ENCODE peak calls at places on chromosomes 5 and 9, in four cellular contexts. Q is naive thymus-derived CD4-positive, alpha-beta T cell; Y is upper lobe of left lung; C is ascending aorta. X is an unnamed sample.

GRCh38 chr9:91720746-91721705 is 229.0 kb downstream of the ROR2 start:
- DNase-seq in Q (no peak), Y (no peak), C (peak; percentile 18), X (peak; percentile 37)

GRCh38 chr9:119071636-119072035 is 297.6 kb downstream of the BRINP1 start:
- DNase-seq in Q (no peak), Y (no peak), C (no peak), X (no peak)

GRCh38 chr5:102418531-102418930 is 80.3 kb downstream of the SLCO6A1 start:
- DNase-seq in Q (no peak), Y (no peak), C (no peak), X (no peak)

GRCh38 chr5:140043508-140043872 is 391 bp upstream of the NRG2 start:
- DNase-seq in Q (no peak), Y (no peak), C (no peak), X (no peak)

GRCh38 chr5:395156-395920 is 47.6 kb upstream of the EXOC3 start:
- DNase-seq in Q (no peak), Y (peak; percentile 73), C (no peak), X (peak; percentile 88)

GRCh38 chr9:120711354-120711753 is 2.9 kb downstream of the MEGF9 start:
- DNase-seq in Q (no peak), Y (no peak), C (no peak), X (no peak)

GRCh38 chr5:103305829-103306228 is 47.3 kb downstream of the MACIR start:
- DNase-seq in Q (no peak), Y (no peak), C (no peak), X (no peak)

GRCh38 chr5:148998174-148998797 is 64.6 kb downstream of the SH3TC2 start:
- DNase-seq in Q (peak; percentile 23), Y (no peak), C (no peak), X (peak; percentile 71)

GRCh38 chr9:136484153-136485048 is 1.6 kb upstream of the SEC16A start:
- DNase-seq in Q (peak; percentile 25), Y (peak; percentile 89), C (no peak), X (no peak)

GRCh38 chr9:26750126-26750525 is 142.5 kb downstream of the CAAP1 start:
- DNase-seq in Q (no peak), Y (no peak), C (no peak), X (no peak)

GRCh38 chr5:41517909-41518308 is 7.5 kb upstream of the PLCXD3 start:
- DNase-seq in Q (no peak), Y (no peak), C (no peak), X (peak; percentile 27)

GRCh38 chr5:167304834-167305469 is 986.5 kb upstream of the WWC1 start:
- DNase-seq in Q (no peak), Y (no peak), C (no peak), X (no peak)

DNA sequence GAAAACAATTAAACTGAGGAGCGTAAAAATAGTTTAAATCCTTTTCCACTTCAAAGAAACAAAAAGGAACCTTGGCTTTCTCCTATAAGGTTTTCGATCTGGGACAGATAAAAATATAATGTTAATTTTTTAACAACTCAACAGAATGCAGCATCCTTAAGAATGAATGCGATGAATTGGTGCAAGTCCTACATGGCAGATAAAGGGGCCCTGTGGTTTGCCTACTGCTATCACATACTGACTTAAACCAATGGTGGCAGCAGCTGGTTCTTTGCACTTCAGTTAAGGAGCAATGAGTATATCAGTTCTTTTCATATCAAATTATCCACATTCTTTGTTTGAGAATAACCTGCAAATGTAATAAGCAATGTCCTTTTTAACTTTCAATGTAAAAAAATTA is 12.4 kb upstream of the TYRP1 start:
- DNase-seq in Q (no peak), Y (no peak), C (no peak), X (no peak)
- H3K4me3 ChIP-seq in Q (no peak overlapping the region), Y (no peak overlapping the region), C (no peak overlapping the region), X (no peak overlapping the region)

DNA sequence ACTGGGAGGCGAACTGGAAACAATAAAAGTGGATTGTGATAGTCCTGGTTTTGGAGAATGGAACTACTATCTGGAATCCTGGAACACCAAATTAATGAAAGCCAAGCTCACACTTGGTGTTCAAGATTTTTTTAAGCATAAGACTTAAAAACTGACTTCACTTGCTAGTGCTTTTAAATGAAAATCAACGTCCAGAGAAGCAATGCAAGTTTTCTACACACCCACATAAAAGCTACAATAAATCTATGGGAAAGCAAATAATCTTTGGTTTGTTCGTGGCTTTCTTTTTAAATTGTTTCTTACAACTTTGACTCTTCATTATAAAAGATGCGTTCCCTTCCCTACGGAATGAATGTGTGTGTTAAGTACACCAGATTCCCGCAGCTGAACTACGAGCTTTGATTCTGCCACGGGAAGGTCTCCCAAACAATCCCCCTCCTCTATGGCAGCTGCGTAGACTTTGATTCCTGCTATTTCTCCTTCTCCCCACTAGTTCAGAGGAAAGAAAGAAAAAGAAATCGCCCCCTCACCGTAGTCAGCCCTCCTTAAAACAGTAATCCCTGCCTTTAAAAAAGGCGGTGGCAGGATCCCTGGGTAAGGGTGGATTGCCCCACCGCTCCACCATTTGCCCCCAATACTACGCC is 1057.2 kb upstream of the DMAC1 start:
- DNase-seq in Q (no peak), Y (no peak), C (no peak), X (no peak)
- H3K4me3 ChIP-seq in Q (no peak overlapping the region), Y (peak overlapping the region; percentile 42), C (peak overlapping the region; percentile 77), X (peak overlapping the region; percentile 53)

GRCh38 chr5:118459490-118459889 is 528.9 kb downstream of the DTWD2 start:
- DNase-seq in Q (no peak), Y (no peak), C (no peak), X (no peak)
- H3K4me3 ChIP-seq in Q (no peak overlapping the region), Y (no peak overlapping the region), C (no peak overlapping the region), X (no peak overlapping the region)

GRCh38 chr5:109779036-109779735 is 89.5 kb downstream of the MAN2A1 start:
- DNase-seq in Q (no peak), Y (no peak), C (no peak), X (peak; percentile 35)
- H3K4me3 ChIP-seq in Q (no peak overlapping the region), Y (no peak overlapping the region), C (no peak overlapping the region), X (no peak overlapping the region)

GRCh38 chr9:134344068-134344820 is 18.0 kb downstream of the RXRA start:
- DNase-seq in Q (no peak), Y (no peak), C (no peak), X (no peak)
- H3K4me3 ChIP-seq in Q (no peak overlapping the region), Y (no peak overlapping the region), C (no peak overlapping the region), X (no peak overlapping the region)

GRCh38 chr9:5825896-5826622 is 6.9 kb downstream of the ERMP1 start:
- DNase-seq in Q (no peak), Y (no peak), C (no peak), X (no peak)
- H3K4me3 ChIP-seq in Q (no peak overlapping the region), Y (no peak overlapping the region), C (no peak overlapping the region), X (no peak overlapping the region)

GRCh38 chr5:126674145-126674544 is 73.4 kb downstream of the PHAX start:
- DNase-seq in Q (no peak), Y (no peak), C (no peak), X (no peak)

GRCh38 chr5:126677101-126677500 is 76.4 kb downstream of the PHAX start:
- DNase-seq in Q (no peak), Y (no peak), C (no peak), X (no peak)

GRCh38 chr5:126675338-126675737 is 74.6 kb downstream of the PHAX start:
- DNase-seq in Q (no peak), Y (no peak), C (no peak), X (no peak)

GRCh38 chr5:126676195-126676624 is 75.5 kb downstream of the PHAX start:
- DNase-seq in Q (peak; percentile 78), Y (no peak), C (peak; percentile 67), X (peak; percentile 68)

DNA sequence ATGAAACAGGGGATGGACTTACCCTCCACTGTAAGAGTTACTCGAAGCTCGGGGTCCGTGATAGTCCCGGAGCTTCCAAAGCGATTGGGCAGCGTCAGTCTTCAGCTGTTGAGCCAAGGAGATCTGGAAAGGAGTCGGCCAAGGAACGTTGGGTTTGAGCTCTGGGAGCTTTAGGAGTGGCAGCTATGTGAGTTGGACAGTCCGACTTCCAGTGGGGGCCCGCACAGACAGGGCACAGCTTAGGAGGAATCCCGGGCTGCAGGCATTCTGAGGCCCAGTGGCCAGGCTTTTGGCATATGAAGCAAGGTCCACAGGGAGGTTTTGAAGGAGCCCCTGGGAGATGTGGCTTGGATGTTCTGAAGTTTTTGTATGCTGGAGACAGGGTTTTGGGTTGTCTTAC is 72.7 kb downstream of the PHAX start:
- DNase-seq in Q (no peak), Y (no peak), C (no peak), X (no peak)
- H3K4me3 ChIP-seq in Q (no peak overlapping the region), Y (no peak overlapping the region), C (no peak overlapping the region), X (no peak overlapping the region)

GRCh38 chr9:32709871-32710270 is 73.5 kb upstream of the TMEM215 start:
- DNase-seq in Q (no peak), Y (no peak), C (no peak), X (no peak)
- H3K4me3 ChIP-seq in Q (no peak overlapping the region), Y (no peak overlapping the region), C (no peak overlapping the region), X (no peak overlapping the region)

DNA sequence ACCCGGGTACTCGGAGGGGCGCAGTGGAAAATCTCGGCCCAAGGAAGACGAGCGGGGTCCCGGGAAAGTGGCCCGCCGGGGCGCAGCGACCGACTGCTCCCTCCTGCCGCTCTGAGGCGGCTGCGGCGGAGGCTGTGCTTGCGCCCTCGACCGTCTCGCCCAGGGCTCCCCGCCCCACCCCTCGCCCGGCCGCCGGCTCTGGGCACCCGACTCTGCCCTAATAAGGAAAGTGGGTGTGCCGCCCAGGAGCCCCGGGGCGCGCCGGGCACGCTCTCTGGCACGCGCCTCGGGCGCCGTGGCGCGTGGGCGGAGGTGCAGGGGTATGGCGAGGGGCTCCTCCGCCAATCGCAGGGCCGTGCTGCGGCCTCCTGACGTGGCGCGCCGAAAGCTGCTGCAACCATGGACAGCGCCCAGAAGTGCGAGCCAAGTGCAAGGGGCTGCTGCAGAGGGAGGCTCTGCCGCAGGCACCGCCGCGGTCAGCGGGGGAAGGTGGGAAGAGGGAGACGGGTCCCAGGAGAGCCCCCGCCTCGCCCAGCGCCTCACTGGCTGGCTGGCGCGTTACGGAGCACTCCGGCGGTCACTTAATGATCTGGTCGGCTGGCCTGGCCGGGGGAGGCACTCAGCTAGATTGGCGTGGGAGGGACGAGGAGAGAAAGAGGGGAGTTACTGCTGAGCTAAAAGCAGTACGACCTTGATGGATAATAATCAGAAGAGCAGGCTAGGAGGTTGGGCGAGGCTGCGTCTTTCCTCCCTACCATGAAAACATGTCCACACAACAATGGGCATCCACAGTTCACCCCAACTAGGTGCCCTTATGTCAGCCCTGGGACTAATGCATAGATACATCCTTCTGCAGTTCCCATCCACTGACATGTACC is at the start of gene PRUNE2:
- DNase-seq in Q (no peak), Y (peak; percentile 94), C (peak; percentile 95), X (peak; percentile 68)
- H3K4me3 ChIP-seq in Q (no peak within 1 kb of the TSS), Y (no peak within 1 kb of the TSS), C (peak within 1 kb of the TSS; percentile 70), X (peak within 1 kb of the TSS; percentile 29)

GRCh38 chr9:94169978-94170377 is 85.7 kb downstream of the PTPDC1 start:
- DNase-seq in Q (no peak), Y (no peak), C (no peak), X (no peak)

GRCh38 chr9:94166237-94167054 is 82.2 kb downstream of the PTPDC1 start:
- DNase-seq in Q (peak; percentile 94), Y (peak; percentile 96), C (peak; percentile 99), X (peak; percentile 100)

GRCh38 chr9:94167376-94167775 is 83.1 kb downstream of the PTPDC1 start:
- DNase-seq in Q (no peak), Y (no peak), C (no peak), X (no peak)

GRCh38 chr9:94167055-94167346 is 82.7 kb downstream of the PTPDC1 start:
- DNase-seq in Q (no peak), Y (no peak), C (no peak), X (no peak)

GRCh38 chr9:94168203-94169000 is 84.1 kb downstream of the PTPDC1 start:
- DNase-seq in Q (no peak), Y (no peak), C (no peak), X (no peak)
- H3K4me3 ChIP-seq in Q (peak overlapping the region; percentile 82), Y (peak overlapping the region; percentile 20), C (peak overlapping the region; percentile 99), X (peak overlapping the region; percentile 90)

X was measured in fibroblast of villous mesenchyme.